ENCODE peak calls at places on chromosomes 3 and 15, in six cellular contexts. One of them, this sample, is unnamed.

GRCh38 chr3:159244927-159245326 is 443.1 kb downstream of the MFSD1 start:
- DNase-seq in NCI-H187 treated with DMSO at 0.1 percent for 48 hours: no peak
- DNase-seq in NAMALWA: no peak
- DNase-seq in mesendoderm: peak
- DNase-seq in HFF-Myc: no peak
- DNase-seq in aorta: no peak
- DNase-seq in this sample: peak

GRCh38 chr3:169323580-169324453 is 339.7 kb downstream of the MECOM start:
- DNase-seq in aorta: peak
- DNase-seq in NAMALWA: no peak
- DNase-seq in mesendoderm: peak
- DNase-seq in NCI-H187 treated with DMSO at 0.1 percent for 48 hours: no peak
- DNase-seq in HFF-Myc: no peak
- DNase-seq in this sample: no peak

GRCh38 chr3:51970606-51971300 is 3.1 kb downstream of the ABHD14B start:
- DNase-seq in HFF-Myc: no peak
- DNase-seq in mesendoderm: no peak
- DNase-seq in NAMALWA: no peak
- DNase-seq in aorta: no peak
- DNase-seq in NCI-H187 treated with DMSO at 0.1 percent for 48 hours: no peak
- DNase-seq in this sample: peak

GRCh38 chr3:136818191-136818850 is 605 bp upstream of the SLC35G2 start:
- DNase-seq in NCI-H187 treated with DMSO at 0.1 percent for 48 hours: no peak
- DNase-seq in aorta: peak
- DNase-seq in NAMALWA: no peak
- DNase-seq in HFF-Myc: peak
- DNase-seq in mesendoderm: peak
- DNase-seq in this sample: peak

GRCh38 chr3:34140606-34141005 is 342.2 kb downstream of the PDCD6IP start:
- DNase-seq in HFF-Myc: no peak
- DNase-seq in NAMALWA: no peak
- DNase-seq in aorta: no peak
- DNase-seq in mesendoderm: no peak
- DNase-seq in NCI-H187 treated with DMSO at 0.1 percent for 48 hours: no peak
- DNase-seq in this sample: no peak

GRCh38 chr3:69541059-69541471 is 155.2 kb upstream of the FRMD4B start:
- DNase-seq in mesendoderm: peak
- DNase-seq in NCI-H187 treated with DMSO at 0.1 percent for 48 hours: no peak
- DNase-seq in HFF-Myc: no peak
- DNase-seq in NAMALWA: no peak
- DNase-seq in aorta: no peak
- DNase-seq in this sample: no peak

GRCh38 chr15:96894669-96895068 is 564.2 kb downstream of the NR2F2 start:
- DNase-seq in HFF-Myc: no peak
- DNase-seq in NAMALWA: no peak
- DNase-seq in mesendoderm: no peak
- DNase-seq in aorta: no peak
- DNase-seq in NCI-H187 treated with DMSO at 0.1 percent for 48 hours: no peak
- DNase-seq in this sample: no peak

GRCh38 chr3:17782751-17783150 is 40.3 kb upstream of the TBC1D5 start:
- DNase-seq in aorta: no peak
- DNase-seq in mesendoderm: no peak
- DNase-seq in HFF-Myc: no peak
- DNase-seq in NCI-H187 treated with DMSO at 0.1 percent for 48 hours: no peak
- DNase-seq in NAMALWA: peak
- DNase-seq in this sample: no peak

GRCh38 chr15:31811641-31812040 is 218.7 kb upstream of the CHRNA7 start:
- DNase-seq in aorta: no peak
- DNase-seq in NAMALWA: no peak
- DNase-seq in HFF-Myc: no peak
- DNase-seq in mesendoderm: no peak
- DNase-seq in NCI-H187 treated with DMSO at 0.1 percent for 48 hours: no peak
- DNase-seq in this sample: no peak

GRCh38 chr3:52492059-52492458 is 3.1 kb upstream of the STAB1 start:
- DNase-seq in HFF-Myc: no peak
- DNase-seq in mesendoderm: no peak
- DNase-seq in NCI-H187 treated with DMSO at 0.1 percent for 48 hours: no peak
- DNase-seq in NAMALWA: no peak
- DNase-seq in aorta: no peak
- DNase-seq in this sample: no peak

GRCh38 chr3:73399666-73400253 is 225.0 kb downstream of the PDZRN3 start:
- DNase-seq in NCI-H187 treated with DMSO at 0.1 percent for 48 hours: no peak
- DNase-seq in NAMALWA: no peak
- DNase-seq in HFF-Myc: no peak
- DNase-seq in aorta: no peak
- DNase-seq in mesendoderm: no peak
- DNase-seq in this sample: no peak

GRCh38 chr3:71578045-71578730 is 5.3 kb downstream of the FOXP1 start:
- DNase-seq in HFF-Myc: no peak
- DNase-seq in NAMALWA: no peak
- DNase-seq in aorta: no peak
- DNase-seq in NCI-H187 treated with DMSO at 0.1 percent for 48 hours: no peak
- DNase-seq in mesendoderm: no peak
- DNase-seq in this sample: no peak

GRCh38 chr3:173876476-173876875 is 478.9 kb downstream of the NLGN1 start:
- DNase-seq in NAMALWA: peak
- DNase-seq in HFF-Myc: no peak
- DNase-seq in mesendoderm: no peak
- DNase-seq in NCI-H187 treated with DMSO at 0.1 percent for 48 hours: no peak
- DNase-seq in aorta: no peak
- DNase-seq in this sample: no peak

GRCh38 chr3:74491874-74492273 is 122.6 kb downstream of the CNTN3 start:
- DNase-seq in NAMALWA: no peak
- DNase-seq in aorta: no peak
- DNase-seq in HFF-Myc: no peak
- DNase-seq in NCI-H187 treated with DMSO at 0.1 percent for 48 hours: no peak
- DNase-seq in mesendoderm: no peak
- DNase-seq in this sample: no peak

This sample was measured in NCI-H82.